ENCODE peak calls at places on chromosomes 4 and X, in nine cellular contexts. R is stomach, K is Caco-2, L is HCT116, C is ovary, V is Peyer's patch, Q is ascending aorta, T is K562, A is left lung. S is an unnamed sample.

GRCh38 chr4:21790437-21791029 is 158.0 kb downstream of the KCNIP4 start:
- DNase-seq in V (no peak), C (no peak), Q (no peak), T (peak; percentile 18), A (no peak), L (peak; percentile 16), R (no peak), K (peak; percentile 39), S (no peak)

GRCh38 chr4:91935217-91935616 is 368.5 kb upstream of the GRID2 start:
- DNase-seq in L (no peak), Q (no peak), C (no peak), K (peak; percentile 50), V (no peak), T (no peak), A (no peak), R (no peak), S (no peak)

GRCh38 chr4:91497892-91498291 is 805.9 kb upstream of the GRID2 start:
- DNase-seq in V (no peak), C (no peak), Q (no peak), L (no peak), T (no peak), R (no peak), A (no peak), K (no peak), S (no peak)

GRCh38 chr4:153074501-153075255 is 129.6 kb upstream of the TRIM2 start:
- DNase-seq in T (no peak), L (no peak), Q (no peak), C (no peak), K (no peak), A (no peak), R (no peak), V (no peak), S (no peak)

GRCh38 chrX:14497184-14497666 is 32.1 kb upstream of the GLRA2 start:
- DNase-seq in C (no peak), K (no peak), R (no peak), A (no peak), T (no peak), V (peak; percentile 17), L (no peak), Q (no peak), S (no peak)

GRCh38 chrX:71616672-71617529 is 1.4 kb downstream of the CXCR3 start:
- DNase-seq in V (peak; percentile 49), L (no peak), C (no peak), A (no peak), Q (peak; percentile 60), R (no peak), T (no peak), K (no peak), S (no peak)

GRCh38 chr4:167218022-167218608 is 16.2 kb downstream of the SPOCK3 start:
- DNase-seq in K (no peak), A (no peak), Q (no peak), R (no peak), L (no peak), V (no peak), T (no peak), C (no peak), S (no peak)

GRCh38 chr4:150743564-150744342 is 161.8 kb downstream of the MAB21L2 start:
- DNase-seq in T (no peak), A (no peak), C (no peak), Q (no peak), V (no peak), R (no peak), K (no peak), L (no peak), S (no peak)

GRCh38 chr4:129446074-129446473 is 350.1 kb downstream of the C4orf33 start:
- DNase-seq in L (peak; percentile 36), Q (no peak), R (no peak), A (no peak), V (no peak), K (no peak), T (no peak), C (no peak), S (no peak)

GRCh38 chr4:38603652-38604051 is 60.3 kb upstream of the KLF3 start:
- DNase-seq in L (no peak), K (no peak), Q (no peak), A (no peak), R (no peak), T (no peak), C (no peak), V (no peak), S (no peak)

GRCh38 chr4:11632488-11632887 is 203.8 kb upstream of the HS3ST1 start:
- DNase-seq in A (no peak), R (no peak), K (no peak), V (no peak), Q (no peak), L (peak; percentile 95), C (no peak), T (no peak), S (no peak)

GRCh38 chr4:168993724-168994510 is 16.1 kb downstream of the CBR4 start:
- DNase-seq in V (no peak), L (no peak), Q (no peak), K (no peak), R (no peak), A (no peak), C (peak; percentile 27), T (no peak), S (peak; percentile 21)

GRCh38 chr4:83219344-83219990 is 65.1 kb downstream of the COQ2 start:
- DNase-seq in T (no peak), R (peak; percentile 33), L (no peak), C (peak; percentile 46), Q (no peak), A (no peak), V (peak; percentile 65), K (no peak), S (no peak)

GRCh38 chr4:7561557-7561956 is 126.8 kb upstream of the PSAPL1 start:
- DNase-seq in A (no peak), K (no peak), Q (no peak), R (no peak), C (no peak), V (no peak), L (no peak), T (no peak), S (no peak)

GRCh38 chr4:176054942-176055341 is 10.7 kb upstream of the WDR17 start:
- DNase-seq in L (no peak), T (no peak), K (no peak), A (no peak), R (no peak), V (no peak), Q (no peak), C (no peak), S (no peak)
- TF ChIP-seq CTCF in L (peak; percentile 42), T (no peak), K (no peak), A (no peak), R (no peak), V (no peak), Q (no peak), C (no peak), S (peak; percentile 31)

DNA sequence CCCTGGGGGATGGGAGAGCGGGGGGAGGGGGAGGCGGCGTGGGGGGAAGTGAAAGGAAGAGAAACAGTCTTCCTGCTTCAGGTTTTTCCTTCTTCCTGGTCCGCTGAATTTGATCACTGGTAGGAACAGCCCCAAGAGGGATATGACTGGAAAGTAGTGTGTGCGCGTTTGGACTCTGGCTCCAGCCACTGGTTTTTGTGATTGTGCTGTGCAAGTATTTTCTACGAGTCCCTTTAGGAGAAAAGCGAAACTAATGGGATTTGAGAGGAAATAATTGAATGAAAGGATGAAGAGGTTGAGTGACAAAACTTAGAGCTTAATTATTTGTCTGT is 836 bp downstream of the PRRG1 start:
- DNase-seq in A (no peak), C (peak; percentile 16), L (no peak), R (no peak), T (no peak), K (no peak), V (no peak), Q (no peak), S (no peak)
- H3K4me3 ChIP-seq in A (peak overlapping the region; percentile 51), C (peak overlapping the region; percentile 65), L (peak overlapping the region; percentile 74), R (peak overlapping the region; percentile 64), T (peak overlapping the region; percentile 57), K (peak overlapping the region; percentile 88), V (peak overlapping the region; percentile 72), Q (peak overlapping the region; percentile 74), S (peak overlapping the region; percentile 81)

DNA sequence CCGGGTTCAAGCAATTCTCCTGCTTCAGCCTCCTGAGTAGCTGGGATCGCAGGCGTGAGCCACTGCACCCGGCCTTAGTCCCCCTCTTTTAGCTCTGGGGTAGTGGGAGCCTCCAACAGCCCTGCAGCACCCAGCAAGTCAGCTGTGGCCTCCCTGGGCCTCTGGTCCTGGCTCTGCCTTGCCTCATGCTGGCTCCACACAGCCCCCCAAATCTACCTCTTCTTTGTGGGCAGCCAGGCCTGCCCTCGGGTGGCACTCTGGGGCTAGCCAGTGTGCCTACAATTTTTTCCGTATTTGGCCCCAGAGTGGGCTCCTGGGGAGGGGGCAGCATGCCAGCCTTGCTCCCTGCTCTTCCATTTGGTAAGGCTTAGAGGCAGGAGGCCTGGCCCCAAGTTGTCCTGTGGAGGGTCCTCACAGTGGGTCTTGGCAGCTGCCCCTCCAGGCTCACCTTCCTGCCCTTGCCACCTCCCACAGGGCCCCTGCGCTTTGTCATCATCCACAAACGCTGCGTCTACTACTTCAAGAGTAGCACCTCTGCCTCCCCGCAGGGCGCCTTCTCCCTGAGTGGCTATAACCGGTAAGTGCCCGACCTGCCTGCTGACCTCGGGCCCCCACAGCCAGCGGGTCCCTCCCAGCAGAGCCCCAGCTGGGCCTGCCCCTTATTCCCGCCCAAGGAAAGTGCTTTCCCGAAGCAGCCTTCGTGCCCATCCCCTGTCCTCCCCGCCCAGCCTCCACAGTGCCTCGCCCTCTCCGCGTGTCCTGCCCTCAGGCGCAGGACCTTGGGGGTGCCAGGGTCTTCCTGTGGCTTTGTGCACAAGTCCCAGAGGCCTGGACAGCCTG is 21.0 kb upstream of the ADD1 start:
- DNase-seq in C (no peak), R (no peak), T (no peak), A (no peak), L (no peak), V (no peak), Q (no peak), K (no peak), S (no peak)
- H3K36me3 ChIP-seq in C (no peaks in the 10 kb centered on the region), R (peaks cover 74% of the 10 kb centered on the region), T (no peaks in the 10 kb centered on the region), A (peaks cover 80% of the 10 kb centered on the region), L (peaks cover 9% of the 10 kb centered on the region), V (peaks cover 63% of the 10 kb centered on the region), Q (no peaks in the 10 kb centered on the region), K (no peaks in the 10 kb centered on the region), S (peaks cover 1% of the 10 kb centered on the region)

GRCh38 chrX:125374169-125374568 is 54.5 kb downstream of the TEX13C start:
- DNase-seq in R (no peak), V (no peak), T (no peak), K (no peak), Q (no peak), A (no peak), C (no peak), L (no peak), S (no peak)

GRCh38 chrX:125382889-125383288 is 63.2 kb downstream of the TEX13C start:
- DNase-seq in L (no peak), A (no peak), Q (no peak), K (no peak), V (no peak), C (no peak), T (no peak), R (no peak), S (no peak)

GRCh38 chrX:125382148-125382628 is 62.5 kb downstream of the TEX13C start:
- DNase-seq in V (no peak), A (no peak), C (no peak), Q (no peak), R (no peak), K (no peak), T (no peak), L (no peak), S (no peak)

DNA sequence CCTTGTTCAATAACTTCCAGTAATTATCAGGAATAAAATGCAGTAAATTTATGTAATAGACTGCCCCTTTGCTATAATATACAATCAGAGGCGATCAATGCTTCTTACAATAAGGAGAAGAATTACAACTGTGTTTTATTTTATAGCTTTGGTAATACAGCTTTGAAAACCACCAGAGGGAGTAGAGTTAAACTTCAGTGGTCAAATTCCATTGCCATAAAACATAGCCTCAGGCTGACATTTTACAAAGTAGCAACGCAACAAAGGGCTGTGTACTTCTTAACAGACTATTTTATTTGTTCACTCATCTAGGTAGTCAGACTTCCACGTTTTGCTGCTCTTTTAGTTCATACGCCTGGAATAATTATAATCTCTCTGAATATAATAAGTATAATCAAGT is 58.5 kb downstream of the TEX13C start:
- DNase-seq in Q (no peak), R (no peak), A (no peak), C (no peak), T (peak; percentile 10), K (peak; percentile 1), V (no peak), L (no peak), S (no peak)
- TF ChIP-seq CTCF in Q (no peak), R (no peak), A (no peak), C (no peak), T (peak; percentile 4), K (no peak), V (no peak), L (no peak), S (no peak)

S was measured in kidney epithelial cell.